ENCODE peak calls at places on chromosome X, in four cellular contexts. One of them, this sample, is unnamed.

GRCh38 chrX:150889131-150889530 is 9.3 kb downstream of the CD99L2 start:
- DNase-seq in lung: no peak
- DNase-seq in ovary: no peak
- DNase-seq in neural progenitor cell: peak; percentile 24
- DNase-seq in this sample: no peak

GRCh38 chrX:64739792-64740378 is 236.4 kb downstream of the ZC4H2 start:
- DNase-seq in lung: no peak
- DNase-seq in ovary: no peak
- DNase-seq in neural progenitor cell: no peak
- DNase-seq in this sample: no peak

GRCh38 chrX:135985974-135986312 is 708 bp downstream of the SLC9A6 start:
- DNase-seq in lung: no peak
- DNase-seq in ovary: no peak
- DNase-seq in neural progenitor cell: peak; percentile 20
- DNase-seq in this sample: no peak

GRCh38 chrX:135403374-135403773 is 18.4 kb upstream of the SMIM10L2A start:
- DNase-seq in lung: no peak
- DNase-seq in ovary: no peak
- DNase-seq in neural progenitor cell: no peak
- DNase-seq in this sample: no peak

GRCh38 chrX:40154853-40155616 is 57.3 kb upstream of the BCOR start:
- DNase-seq in lung: no peak
- DNase-seq in ovary: peak; percentile 82
- DNase-seq in neural progenitor cell: peak; percentile 91
- DNase-seq in this sample: no peak

GRCh38 chrX:1384738-1385250 is 7.1 kb downstream of the SLC25A6 start:
- DNase-seq in lung: no peak
- DNase-seq in ovary: no peak
- DNase-seq in neural progenitor cell: no peak
- DNase-seq in this sample: no peak

GRCh38 chrX:86806786-86807185 is 658.5 kb downstream of the DACH2 start:
- DNase-seq in lung: no peak
- DNase-seq in ovary: no peak
- DNase-seq in neural progenitor cell: peak; percentile 40
- DNase-seq in this sample: no peak

GRCh38 chrX:150551963-150552362 is 16.5 kb upstream of the MTM1 start:
- DNase-seq in lung: no peak
- DNase-seq in ovary: no peak
- DNase-seq in neural progenitor cell: no peak
- DNase-seq in this sample: no peak

GRCh38 chrX:149453030-149453429 is 52.1 kb downstream of the IDS start:
- DNase-seq in lung: no peak
- DNase-seq in ovary: no peak
- DNase-seq in neural progenitor cell: no peak
- DNase-seq in this sample: peak; percentile 39

GRCh38 chrX:29617276-29617675 is 598.1 kb upstream of the MAGEB2 start:
- DNase-seq in lung: no peak
- DNase-seq in ovary: no peak
- DNase-seq in neural progenitor cell: no peak
- DNase-seq in this sample: no peak

GRCh38 chrX:129845616-129846190 is 2.0 kb upstream of the ZDHHC9 start:
- DNase-seq in lung: no peak
- DNase-seq in ovary: no peak
- DNase-seq in neural progenitor cell: no peak
- DNase-seq in this sample: no peak

GRCh38 chrX:30301977-30302376 is 7.2 kb downstream of the NR0B1 start:
- DNase-seq in lung: no peak
- DNase-seq in ovary: no peak
- DNase-seq in neural progenitor cell: peak; percentile 40
- DNase-seq in this sample: no peak

GRCh38 chrX:38985375-38985774 is 184.1 kb downstream of the MID1IP1 start:
- DNase-seq in lung: no peak
- DNase-seq in ovary: no peak
- DNase-seq in neural progenitor cell: no peak
- DNase-seq in this sample: no peak

GRCh38 chrX:153878969-153879653 is 6.9 kb downstream of the L1CAM start:
- DNase-seq in lung: no peak
- DNase-seq in ovary: no peak
- DNase-seq in neural progenitor cell: peak; percentile 60
- DNase-seq in this sample: no peak

GRCh38 chrX:64186974-64187761 is 18.3 kb downstream of the AMER1 start:
- DNase-seq in lung: no peak
- DNase-seq in ovary: no peak
- DNase-seq in neural progenitor cell: no peak
- DNase-seq in this sample: no peak

GRCh38 chrX:29666361-29666760 is 549.0 kb upstream of the MAGEB2 start:
- DNase-seq in lung: no peak
- DNase-seq in ovary: no peak
- DNase-seq in neural progenitor cell: no peak
- DNase-seq in this sample: no peak

GRCh38 chrX:10952619-10953018 is 158.5 kb upstream of the HCCS start:
- DNase-seq in lung: no peak
- DNase-seq in ovary: no peak
- DNase-seq in neural progenitor cell: no peak
- DNase-seq in this sample: no peak

GRCh38 chrX:135688137-135688536 is 25.3 kb upstream of the CT45A1 start:
- DNase-seq in lung: no peak
- DNase-seq in ovary: no peak
- DNase-seq in neural progenitor cell: peak; percentile 5
- DNase-seq in this sample: no peak

GRCh38 chrX:17564689-17565409 is 172.4 kb upstream of the SCML1 start:
- DNase-seq in lung: no peak
- DNase-seq in ovary: no peak
- DNase-seq in neural progenitor cell: no peak
- DNase-seq in this sample: no peak

GRCh38 chrX:147832707-147833348 is 78.9 kb upstream of the FMR1 start:
- DNase-seq in lung: no peak
- DNase-seq in ovary: no peak
- DNase-seq in neural progenitor cell: no peak
- DNase-seq in this sample: no peak

GRCh38 chrX:154471870-154472684 is 7.0 kb downstream of the LAGE3 start:
- DNase-seq in lung: no peak
- DNase-seq in ovary: no peak
- DNase-seq in neural progenitor cell: no peak
- DNase-seq in this sample: no peak

GRCh38 chrX:50799531-50799961 is 14.4 kb downstream of the SHROOM4 start:
- DNase-seq in lung: no peak
- DNase-seq in ovary: no peak
- DNase-seq in neural progenitor cell: no peak
- DNase-seq in this sample: no peak

GRCh38 chrX:1592863-1593201 is 1.4 kb downstream of the AKAP17A start:
- DNase-seq in lung: no peak
- DNase-seq in ovary: peak; percentile 66
- DNase-seq in neural progenitor cell: no peak
- DNase-seq in this sample: no peak

GRCh38 chrX:37685452-37686347 is at the start of gene XK:
- DNase-seq in lung: peak; percentile 44
- DNase-seq in ovary: peak; percentile 19
- DNase-seq in neural progenitor cell: peak; percentile 68
- DNase-seq in this sample: no peak

GRCh38 chrX:119189115-119189514 is 47.0 kb upstream of the PGRMC1 start:
- DNase-seq in lung: no peak
- DNase-seq in ovary: no peak
- DNase-seq in neural progenitor cell: no peak
- DNase-seq in this sample: no peak

GRCh38 chrX:107776649-107777535 is 641 bp upstream of the NCBP2L start:
- DNase-seq in lung: peak; percentile 85
- DNase-seq in ovary: peak; percentile 83
- DNase-seq in neural progenitor cell: peak; percentile 92
- DNase-seq in this sample: peak; percentile 58

GRCh38 chrX:107775734-107776511 is at the start of gene TSC22D3:
- DNase-seq in lung: peak; percentile 83
- DNase-seq in ovary: peak; percentile 79
- DNase-seq in neural progenitor cell: peak; percentile 87
- DNase-seq in this sample: no peak

GRCh38 chrX:107773906-107774435 is 1.6 kb downstream of the TSC22D3 start:
- DNase-seq in lung: no peak
- DNase-seq in ovary: no peak
- DNase-seq in neural progenitor cell: no peak
- DNase-seq in this sample: no peak

GRCh38 chrX:107773206-107773605 is 2.4 kb downstream of the TSC22D3 start:
- DNase-seq in lung: no peak
- DNase-seq in ovary: no peak
- DNase-seq in neural progenitor cell: peak; percentile 70
- DNase-seq in this sample: no peak

GRCh38 chrX:107775000-107775733 is 420 bp downstream of the TSC22D3 start:
- DNase-seq in lung: no peak
- DNase-seq in ovary: no peak
- DNase-seq in neural progenitor cell: peak; percentile 35
- DNase-seq in this sample: no peak
- H3K4me3 ChIP-seq in lung: peak overlapping the region; percentile 30
- H3K4me3 ChIP-seq in ovary: peak overlapping the region; percentile 59
- H3K4me3 ChIP-seq in neural progenitor cell: peak overlapping the region; percentile 56
- H3K4me3 ChIP-seq in this sample: peak overlapping the region; percentile 35

DNA sequence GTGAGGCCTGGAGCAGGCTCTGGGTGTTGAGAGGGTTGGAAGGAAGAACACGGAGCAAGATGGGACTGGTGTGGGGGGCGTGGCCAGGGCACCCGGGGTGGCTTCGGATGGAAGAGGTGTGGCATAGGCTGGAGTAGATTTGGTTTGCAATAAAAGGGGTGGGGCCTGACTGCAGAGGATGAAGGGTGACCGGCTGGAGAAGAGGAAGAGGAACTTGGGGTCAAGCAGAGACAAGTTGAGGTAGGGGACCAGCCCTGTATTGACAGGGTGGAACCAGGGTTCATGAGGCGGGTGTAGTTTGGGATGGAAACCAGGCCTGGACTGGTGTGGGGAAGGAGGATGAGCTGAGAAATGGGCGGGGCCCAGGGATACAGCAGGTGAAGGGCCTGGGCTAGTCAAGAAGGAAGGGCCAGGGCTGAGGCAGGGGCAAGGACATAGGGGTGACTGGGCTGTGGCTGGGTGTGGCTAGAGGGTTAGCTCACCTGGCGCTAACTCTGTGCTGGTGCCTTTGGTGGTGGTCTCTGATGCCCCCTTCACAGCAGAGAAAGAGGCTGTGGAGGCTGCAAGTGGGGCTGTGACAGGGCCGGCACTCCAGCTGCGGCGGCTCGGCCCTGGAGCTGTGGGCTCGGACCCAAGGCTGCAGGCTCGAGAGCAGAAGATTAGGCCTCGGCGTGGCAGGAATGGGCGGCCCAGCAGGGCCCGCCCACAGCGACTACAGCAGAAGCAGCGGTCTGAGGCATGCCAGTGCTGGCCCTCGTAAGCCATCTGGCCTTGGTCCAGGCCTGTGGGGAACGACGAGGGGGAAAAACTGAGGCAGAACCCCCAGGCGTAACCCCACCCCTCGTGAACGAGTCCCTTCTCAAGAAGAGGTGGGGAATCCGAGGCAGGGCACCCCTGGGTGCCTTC is 5.0 kb downstream of the PLP2 start:
- DNase-seq in lung: peak; percentile 51
- DNase-seq in ovary: no peak
- DNase-seq in neural progenitor cell: no peak
- DNase-seq in this sample: no peak
- H3K4me3 ChIP-seq in lung: no peak overlapping the region
- H3K4me3 ChIP-seq in ovary: no peak overlapping the region
- H3K4me3 ChIP-seq in neural progenitor cell: no peak overlapping the region
- H3K4me3 ChIP-seq in this sample: no peak overlapping the region

DNA sequence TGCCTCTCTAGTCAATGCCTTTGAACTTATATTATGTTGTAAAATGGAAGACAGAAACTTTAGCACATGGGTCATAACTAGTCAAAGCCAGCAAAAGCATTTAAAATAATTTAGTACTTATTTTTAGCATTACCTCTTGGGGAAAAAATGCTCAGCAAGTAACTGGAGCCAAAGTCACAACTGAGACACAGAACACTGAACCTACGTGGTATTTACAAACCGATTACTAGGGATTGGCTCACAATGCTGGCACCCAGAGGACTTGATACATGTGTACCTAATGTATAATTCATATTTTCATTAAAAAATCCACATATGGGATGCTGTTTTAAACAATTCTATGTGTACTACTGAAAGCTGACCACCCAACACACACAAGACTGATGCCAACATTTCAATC is 38.4 kb downstream of the PHKA2 start:
- DNase-seq in lung: no peak
- DNase-seq in ovary: no peak
- DNase-seq in neural progenitor cell: no peak
- DNase-seq in this sample: no peak
- H3K4me3 ChIP-seq in lung: no peak overlapping the region
- H3K4me3 ChIP-seq in ovary: no peak overlapping the region
- H3K4me3 ChIP-seq in neural progenitor cell: no peak overlapping the region
- H3K4me3 ChIP-seq in this sample: no peak overlapping the region

GRCh38 chrX:97126020-97126419 is 242.3 kb downstream of the RPA4 start:
- DNase-seq in lung: no peak
- DNase-seq in ovary: no peak
- DNase-seq in neural progenitor cell: no peak
- DNase-seq in this sample: no peak
- H3K4me3 ChIP-seq in lung: no peak overlapping the region
- H3K4me3 ChIP-seq in ovary: no peak overlapping the region
- H3K4me3 ChIP-seq in neural progenitor cell: no peak overlapping the region
- H3K4me3 ChIP-seq in this sample: no peak overlapping the region